ENCODE peak calls at places on chromosomes 3 and 15, in four cellular contexts. One of them, this sample, is unnamed.

GRCh38 chr3:118782755-118783202 is 251.9 kb downstream of the IGSF11 start:
- DNase-seq in HepG2: no peak
- DNase-seq in H1: no peak
- DNase-seq in K562: peak; percentile 8
- DNase-seq in this sample: peak; percentile 34

GRCh38 chr15:64695571-64695992 is 79.8 kb downstream of the RBPMS2 start:
- DNase-seq in K562: peak; percentile 91
- DNase-seq in H1: no peak
- DNase-seq in HepG2: no peak
- DNase-seq in this sample: no peak

GRCh38 chr3:154904328-154904727 is 175.8 kb upstream of the MME start:
- DNase-seq in K562: peak; percentile 31
- DNase-seq in HepG2: peak; percentile 2
- DNase-seq in H1: peak; percentile 5
- DNase-seq in this sample: peak; percentile 33

GRCh38 chr3:122356402-122356801 is 26.6 kb downstream of the MIX23 start:
- DNase-seq in HepG2: peak; percentile 57
- DNase-seq in K562: peak; percentile 50
- DNase-seq in H1: peak; percentile 25
- DNase-seq in this sample: peak; percentile 34

GRCh38 chr3:52054689-52055511 is 1.5 kb downstream of the DUSP7 start:
- DNase-seq in K562: no peak
- DNase-seq in H1: no peak
- DNase-seq in HepG2: no peak
- DNase-seq in this sample: no peak

GRCh38 chr15:73005450-73005849 is 46.8 kb upstream of the NEO1 start:
- DNase-seq in K562: no peak
- DNase-seq in HepG2: no peak
- DNase-seq in H1: no peak
- DNase-seq in this sample: no peak

GRCh38 chr3:154356009-154356408 is 31.7 kb upstream of the DHX36 start:
- DNase-seq in H1: no peak
- DNase-seq in HepG2: no peak
- DNase-seq in K562: no peak
- DNase-seq in this sample: no peak

GRCh38 chr3:172918165-172918564 is 167.6 kb downstream of the ECT2 start:
- DNase-seq in HepG2: peak; percentile 45
- DNase-seq in H1: no peak
- DNase-seq in K562: no peak
- DNase-seq in this sample: no peak

GRCh38 chr3:157508461-157508860 is 5.2 kb upstream of the VEPH1 start:
- DNase-seq in H1: no peak
- DNase-seq in HepG2: no peak
- DNase-seq in K562: no peak
- DNase-seq in this sample: no peak

GRCh38 chr3:196660381-196661166 is 21.1 kb downstream of the NRROS start:
- DNase-seq in HepG2: no peak
- DNase-seq in H1: no peak
- DNase-seq in K562: no peak
- DNase-seq in this sample: no peak

GRCh38 chr3:52001443-52001974 is 5.8 kb upstream of the RPL29 start:
- DNase-seq in K562: peak; percentile 83
- DNase-seq in HepG2: peak; percentile 78
- DNase-seq in H1: peak; percentile 87
- DNase-seq in this sample: peak; percentile 59

GRCh38 chr3:122111974-122112373 is 56.8 kb downstream of the CD86 start:
- DNase-seq in H1: no peak
- DNase-seq in HepG2: no peak
- DNase-seq in K562: no peak
- DNase-seq in this sample: no peak

GRCh38 chr3:124850633-124851032 is 36.5 kb downstream of the ITGB5 start:
- DNase-seq in K562: no peak
- DNase-seq in H1: no peak
- DNase-seq in HepG2: no peak
- DNase-seq in this sample: no peak

GRCh38 chr3:126208618-126209256 is 28.4 kb upstream of the ALDH1L1 start:
- DNase-seq in HepG2: peak; percentile 52
- DNase-seq in H1: no peak
- DNase-seq in K562: peak; percentile 50
- DNase-seq in this sample: peak; percentile 76

GRCh38 chr3:130963878-130964277 is 62.7 kb downstream of the ASTE1 start:
- DNase-seq in H1: peak; percentile 3
- DNase-seq in K562: no peak
- DNase-seq in HepG2: peak; percentile 76
- DNase-seq in this sample: peak; percentile 73

GRCh38 chr3:17052348-17052747 is 167.6 kb downstream of the PLCL2 start:
- DNase-seq in K562: no peak
- DNase-seq in H1: no peak
- DNase-seq in HepG2: no peak
- DNase-seq in this sample: no peak

GRCh38 chr3:115986555-115987207 is 363.4 kb downstream of the GAP43 start:
- DNase-seq in H1: no peak
- DNase-seq in K562: peak; percentile 66
- DNase-seq in HepG2: peak; percentile 46
- DNase-seq in this sample: peak; percentile 62

GRCh38 chr15:67303490-67304363 is 49.1 kb downstream of the IQCH start:
- DNase-seq in K562: peak; percentile 61
- DNase-seq in H1: no peak
- DNase-seq in HepG2: peak; percentile 49
- DNase-seq in this sample: peak; percentile 42

GRCh38 chr3:13011369-13012227 is 61.6 kb downstream of the IQSEC1 start:
- DNase-seq in HepG2: peak; percentile 32
- DNase-seq in K562: peak; percentile 79
- DNase-seq in H1: no peak
- DNase-seq in this sample: no peak

GRCh38 chr3:51967384-51968174 is at the start of gene PCBP4:
- DNase-seq in H1: no peak
- DNase-seq in K562: peak; percentile 60
- DNase-seq in HepG2: peak; percentile 70
- DNase-seq in this sample: no peak

GRCh38 chr15:71261934-71262333 is 146.7 kb downstream of the THSD4 start:
- DNase-seq in K562: no peak
- DNase-seq in HepG2: no peak
- DNase-seq in H1: no peak
- DNase-seq in this sample: no peak

GRCh38 chr15:53759333-53759975 is at the start of gene WDR72:
- DNase-seq in K562: peak; percentile 11
- DNase-seq in H1: no peak
- DNase-seq in HepG2: no peak
- DNase-seq in this sample: no peak

GRCh38 chr15:96406701-96407100 is 76.2 kb downstream of the NR2F2 start:
- DNase-seq in HepG2: no peak
- DNase-seq in H1: no peak
- DNase-seq in K562: no peak
- DNase-seq in this sample: no peak

GRCh38 chr3:140363801-140364200 is 314.1 kb upstream of the TRIM42 start:
- DNase-seq in K562: peak; percentile 27
- DNase-seq in H1: no peak
- DNase-seq in HepG2: no peak
- DNase-seq in this sample: no peak

GRCh38 chr15:29805043-29805707 is 17.1 kb downstream of the TJP1 start:
- DNase-seq in K562: no peak
- DNase-seq in H1: no peak
- DNase-seq in HepG2: peak; percentile 18
- DNase-seq in this sample: no peak

GRCh38 chr3:134378384-134378783 is 4.1 kb upstream of the AMOTL2 start:
- DNase-seq in K562: peak; percentile 45
- DNase-seq in HepG2: peak; percentile 50
- DNase-seq in H1: peak; percentile 63
- DNase-seq in this sample: peak; percentile 47

GRCh38 chr3:32945136-32945535 is 6.3 kb upstream of the CCR4 start:
- DNase-seq in H1: no peak
- DNase-seq in HepG2: no peak
- DNase-seq in K562: no peak
- DNase-seq in this sample: peak; percentile 26

GRCh38 chr3:127860223-127860622 is 37.9 kb upstream of the MGLL start:
- DNase-seq in HepG2: no peak
- DNase-seq in H1: no peak
- DNase-seq in K562: no peak
- DNase-seq in this sample: no peak

GRCh38 chr15:68404056-68404798 is 27.7 kb downstream of the ITGA11 start:
- DNase-seq in K562: no peak
- DNase-seq in H1: no peak
- DNase-seq in HepG2: no peak
- DNase-seq in this sample: no peak

GRCh38 chr3:120652281-120652680 is 29.8 kb downstream of the HGD start:
- DNase-seq in K562: no peak
- DNase-seq in H1: no peak
- DNase-seq in HepG2: no peak
- DNase-seq in this sample: no peak

GRCh38 chr3:124336067-124336656 is 344.2 kb upstream of the ROPN1 start:
- DNase-seq in K562: no peak
- DNase-seq in H1: no peak
- DNase-seq in HepG2: no peak
- DNase-seq in this sample: no peak

DNA sequence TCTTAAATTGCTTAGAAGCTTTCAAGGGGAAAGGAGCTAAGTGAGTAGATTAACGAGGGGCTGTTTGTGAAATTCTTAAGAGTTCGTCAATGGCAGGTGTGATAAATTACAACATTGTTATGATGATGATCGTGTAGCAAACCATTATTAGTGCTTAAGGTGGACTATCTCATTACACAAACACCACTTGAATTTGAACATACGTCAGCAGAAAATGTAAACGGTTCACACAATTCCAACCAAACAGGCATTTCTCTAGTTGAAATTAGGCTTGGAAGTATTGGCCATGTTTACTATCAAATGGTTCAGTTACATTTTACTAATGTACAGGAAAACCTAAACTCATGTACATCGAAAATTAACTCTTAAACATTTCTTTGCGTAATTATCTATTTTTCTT is 102.8 kb downstream of the PYDC2 start:
- DNase-seq in HepG2: no peak
- DNase-seq in K562: no peak
- DNase-seq in H1: no peak
- DNase-seq in this sample: no peak
- TF ChIP-seq FOSL1 in HepG2: no peak
- TF ChIP-seq FOSL1 in K562: no peak
- TF ChIP-seq FOSL1 in H1: no peak
- TF ChIP-seq FOSL1 in this sample: no peak

DNA sequence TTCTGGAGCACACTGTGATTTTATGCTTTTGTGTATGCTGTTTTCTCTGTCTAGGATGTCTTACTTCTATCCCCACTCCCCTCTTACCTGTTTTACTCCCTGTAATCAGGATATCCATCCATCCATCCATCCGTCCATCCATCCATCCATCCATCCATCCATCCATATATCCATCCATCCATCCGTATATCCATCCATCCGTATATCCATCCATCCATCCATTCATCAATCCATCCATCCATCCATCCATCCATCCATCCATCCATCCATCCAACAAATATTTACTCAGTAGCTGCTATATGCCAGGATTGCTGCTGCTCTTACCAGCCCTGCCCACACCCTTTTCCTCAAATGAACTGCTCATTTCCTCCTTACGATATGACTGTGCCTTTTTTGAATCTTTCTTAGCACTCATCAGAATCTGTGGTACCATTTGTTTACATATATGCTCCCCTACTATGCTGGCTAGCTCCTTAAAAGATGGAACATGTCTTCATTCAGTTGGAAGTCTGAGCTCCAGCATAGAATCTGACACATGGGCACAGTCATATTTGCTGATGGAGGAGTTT is 35.2 kb downstream of the USP13 start:
- DNase-seq in HepG2: no peak
- DNase-seq in H1: no peak
- DNase-seq in K562: no peak
- DNase-seq in this sample: no peak
- TF ChIP-seq CEBPB in HepG2: no peak
- TF ChIP-seq CEBPB in H1: no peak
- TF ChIP-seq CEBPB in K562: no peak
- TF ChIP-seq CEBPB in this sample: no peak

DNA sequence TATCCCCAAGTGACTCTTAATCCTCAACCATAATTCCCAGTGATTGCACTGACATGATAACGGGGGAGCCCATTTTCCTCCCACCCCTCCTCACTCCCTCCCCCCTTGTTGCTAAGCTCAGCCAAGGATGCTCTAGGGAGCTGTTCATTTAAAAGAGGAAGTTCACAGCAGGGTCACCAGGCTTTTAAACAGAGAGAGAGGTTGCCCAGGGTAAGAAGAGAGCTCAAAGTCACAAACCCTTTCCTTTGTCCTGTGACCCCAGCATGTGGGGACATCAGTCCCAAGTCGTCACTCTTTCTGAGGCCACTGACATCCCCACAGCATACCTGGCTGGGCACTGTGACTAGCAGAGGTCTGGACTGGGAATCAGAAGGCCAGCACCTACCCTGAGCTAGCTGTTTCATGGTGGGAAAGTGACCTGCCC is 144.1 kb downstream of the RORA start:
- DNase-seq in H1: no peak
- DNase-seq in HepG2: no peak
- DNase-seq in K562: peak; percentile 5
- DNase-seq in this sample: no peak
- TF ChIP-seq FOSL1 in H1: no peak
- TF ChIP-seq FOSL1 in HepG2: no peak
- TF ChIP-seq FOSL1 in K562: no peak
- TF ChIP-seq FOSL1 in this sample: no peak

GRCh38 chr3:31705726-31706125 is 173.0 kb downstream of the STT3B start:
- DNase-seq in H1: no peak
- DNase-seq in K562: no peak
- DNase-seq in HepG2: no peak
- DNase-seq in this sample: no peak

GRCh38 chr3:31709005-31709404 is 176.3 kb downstream of the STT3B start:
- DNase-seq in H1: no peak
- DNase-seq in K562: no peak
- DNase-seq in HepG2: no peak
- DNase-seq in this sample: no peak

GRCh38 chr3:31713820-31714511 is 181.2 kb downstream of the STT3B start:
- DNase-seq in H1: no peak
- DNase-seq in HepG2: no peak
- DNase-seq in K562: no peak
- DNase-seq in this sample: no peak

GRCh38 chr3:31714512-31714894 is 181.8 kb downstream of the STT3B start:
- DNase-seq in HepG2: no peak
- DNase-seq in K562: no peak
- DNase-seq in H1: no peak
- DNase-seq in this sample: no peak

DNA sequence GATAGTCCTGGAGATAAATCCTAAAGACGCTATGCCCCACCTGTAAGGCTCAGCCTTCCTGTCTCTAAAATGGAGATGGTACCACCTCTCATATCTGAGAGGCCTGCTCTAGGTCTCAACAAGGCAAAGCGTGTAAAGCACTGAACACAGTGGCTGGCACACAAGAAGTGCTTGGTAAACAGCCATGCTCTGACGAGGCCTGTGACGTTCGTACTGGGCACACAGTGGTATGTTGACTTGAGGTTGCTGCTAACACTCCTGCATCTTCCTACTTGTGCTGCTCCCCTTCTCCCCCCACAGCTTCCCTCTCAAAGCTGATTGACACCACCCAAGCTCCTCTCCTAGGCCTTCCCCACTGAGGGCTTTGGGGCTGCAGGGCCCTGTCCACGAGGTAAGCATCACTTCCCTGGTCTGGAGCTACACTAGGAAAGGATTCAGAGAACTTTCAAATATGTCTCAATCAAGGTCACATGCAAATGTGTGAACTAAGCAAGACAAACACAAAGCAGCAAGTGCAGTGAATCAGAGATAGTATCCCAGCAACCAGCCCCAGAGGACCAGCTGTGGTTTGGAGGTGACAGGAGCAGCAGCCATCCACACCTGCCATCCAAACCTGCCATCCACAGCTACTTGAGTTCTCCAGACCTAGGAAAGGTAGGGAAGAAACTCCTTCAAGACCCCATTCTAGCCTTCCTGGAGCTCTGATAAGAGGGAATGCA is 177.6 kb downstream of the STT3B start:
- DNase-seq in K562: no peak
- DNase-seq in HepG2: no peak
- DNase-seq in H1: no peak
- DNase-seq in this sample: no peak
- TF ChIP-seq CEBPB in K562: no peak
- TF ChIP-seq CEBPB in HepG2: no peak
- TF ChIP-seq CEBPB in H1: no peak
- TF ChIP-seq CEBPB in this sample: no peak